ENCODE peak calls at places on chromosomes 1 and 21, in five cellular contexts. E, T, H, F and V are unnamed samples. For H3K27me3, the result is how much of the 10 kb centered on the place peaks cover.

GRCh38 chr1:245448858-245449534 is 294.2 kb downstream of the KIF26B start:
- DNase-seq in F (no peak), T (peak), H (no peak), E (no peak), V (no peak)

GRCh38 chr1:5480906-5481305 is 511.3 kb downstream of the NPHP4 start:
- DNase-seq in E (no peak), H (no peak), T (no peak), F (no peak), V (no peak)

GRCh38 chr1:155091071-155092051 is 12.7 kb downstream of the EFNA3 start:
- DNase-seq in H (peak), F (peak), T (peak), E (peak), V (peak)

GRCh38 chr1:147494998-147495580 is 46.2 kb upstream of the BCL9 start:
- DNase-seq in F (peak), H (peak), E (peak), T (peak), V (peak)

GRCh38 chr1:31861346-31861745 is 45.5 kb upstream of the SPOCD1 start:
- DNase-seq in H (no peak), T (no peak), F (no peak), E (no peak), V (no peak)

GRCh38 chr21:42230636-42231035 is 11.7 kb downstream of the ABCG1 start:
- DNase-seq in H (no peak), T (no peak), E (no peak), F (no peak), V (no peak)

GRCh38 chr1:203607169-203607873 is 19.3 kb upstream of the ATP2B4 start:
- DNase-seq in H (peak), F (no peak), T (peak), E (peak), V (peak)

GRCh38 chr1:12075195-12076114 is 12.4 kb downstream of the TNFRSF8 start:
- DNase-seq in T (peak), E (peak), H (peak), F (no peak), V (no peak)

GRCh38 chr1:87000460-87000859 is 86.0 kb downstream of the HS2ST1 start:
- DNase-seq in T (no peak), F (no peak), H (no peak), E (no peak), V (no peak)

GRCh38 chr1:154405762-154406571 is 824 bp downstream of the IL6R start:
- DNase-seq in T (peak), F (peak), H (peak), E (peak), V (peak)

GRCh38 chr1:228015276-228016180 is 8.7 kb downstream of the WNT3A start:
- DNase-seq in E (no peak), F (no peak), H (no peak), T (peak), V (no peak)

GRCh38 chr1:208420021-208420420 is 175.8 kb upstream of the PLXNA2 start:
- DNase-seq in T (no peak), H (no peak), F (no peak), E (no peak), V (no peak)

GRCh38 chr1:112954945-112955677 is 885 bp downstream of the SLC16A1 start:
- DNase-seq in F (peak), E (peak), T (peak), H (peak), V (peak)

GRCh38 chr1:171913385-171913784 is 72.1 kb downstream of the DNM3 start:
- DNase-seq in F (no peak), T (peak), E (peak), H (peak), V (no peak)

GRCh38 chr21:33588485-33589335 is at the start of gene DONSON:
- DNase-seq in T (peak), F (peak), E (peak), H (peak), V (peak)

GRCh38 chr1:161511018-161511755 is 5.9 kb downstream of the FCGR2A start:
- DNase-seq in T (no peak), H (no peak), F (no peak), E (no peak), V (no peak)

GRCh38 chr1:50977575-50978143 is 7.6 kb downstream of the CDKN2C start:
- DNase-seq in F (peak), H (peak), T (peak), E (peak), V (no peak)

GRCh38 chr1:227948493-227949260 is 945 bp upstream of the WNT9A start:
- DNase-seq in H (no peak), F (peak), E (no peak), T (peak), V (no peak)

GRCh38 chr1:60265560-60266535 is 192.3 kb upstream of the C1orf87 start:
- DNase-seq in E (no peak), H (no peak), T (peak), F (no peak), V (no peak)

GRCh38 chr1:164602142-164602429 is 43.1 kb downstream of the PBX1 start:
- DNase-seq in T (peak), E (no peak), F (no peak), H (no peak), V (no peak)

GRCh38 chr1:17791055-17791390 is 35.9 kb downstream of the ACTL8 start:
- DNase-seq in H (no peak), F (no peak), T (no peak), E (no peak), V (no peak)

GRCh38 chr1:118335372-118335771 is 150.3 kb upstream of the SPAG17 start:
- DNase-seq in F (no peak), T (peak), E (no peak), H (no peak), V (no peak)

GRCh38 chr1:201123866-201124265 is 3.1 kb downstream of the ASCL5 start:
- DNase-seq in E (no peak), F (no peak), H (no peak), T (no peak), V (no peak)

GRCh38 chr1:184768467-184768866 is 13.8 kb upstream of the EDEM3 start:
- DNase-seq in H (no peak), T (no peak), E (no peak), F (no peak), V (no peak)

GRCh38 chr1:86461482-86461881 is 7.2 kb upstream of the CLCA1 start:
- DNase-seq in T (no peak), H (no peak), E (no peak), F (no peak), V (no peak)

GRCh38 chr1:102699524-102699923 is 408.8 kb downstream of the COL11A1 start:
- DNase-seq in T (no peak), H (no peak), E (no peak), F (no peak), V (no peak)

GRCh38 chr1:20837554-20838192 is 50.6 kb upstream of the HP1BP3 start:
- DNase-seq in T (no peak), E (no peak), F (no peak), H (no peak), V (no peak)

GRCh38 chr1:240001177-240001740 is 90.4 kb upstream of the FMN2 start:
- DNase-seq in F (no peak), E (no peak), H (no peak), T (no peak), V (no peak)
- H3K27me3 ChIP-seq in F (half or more), E (under half), H (under half), T (under half), V (under half)

GRCh38 chr1:76868916-76869315 is 1.6 kb downstream of the ST6GALNAC5 start:
- DNase-seq in T (peak), E (peak), F (no peak), H (no peak), V (no peak)
- H3K27me3 ChIP-seq in T (under half), E (under half), F (under half), H (under half), V (under half)

DNA sequence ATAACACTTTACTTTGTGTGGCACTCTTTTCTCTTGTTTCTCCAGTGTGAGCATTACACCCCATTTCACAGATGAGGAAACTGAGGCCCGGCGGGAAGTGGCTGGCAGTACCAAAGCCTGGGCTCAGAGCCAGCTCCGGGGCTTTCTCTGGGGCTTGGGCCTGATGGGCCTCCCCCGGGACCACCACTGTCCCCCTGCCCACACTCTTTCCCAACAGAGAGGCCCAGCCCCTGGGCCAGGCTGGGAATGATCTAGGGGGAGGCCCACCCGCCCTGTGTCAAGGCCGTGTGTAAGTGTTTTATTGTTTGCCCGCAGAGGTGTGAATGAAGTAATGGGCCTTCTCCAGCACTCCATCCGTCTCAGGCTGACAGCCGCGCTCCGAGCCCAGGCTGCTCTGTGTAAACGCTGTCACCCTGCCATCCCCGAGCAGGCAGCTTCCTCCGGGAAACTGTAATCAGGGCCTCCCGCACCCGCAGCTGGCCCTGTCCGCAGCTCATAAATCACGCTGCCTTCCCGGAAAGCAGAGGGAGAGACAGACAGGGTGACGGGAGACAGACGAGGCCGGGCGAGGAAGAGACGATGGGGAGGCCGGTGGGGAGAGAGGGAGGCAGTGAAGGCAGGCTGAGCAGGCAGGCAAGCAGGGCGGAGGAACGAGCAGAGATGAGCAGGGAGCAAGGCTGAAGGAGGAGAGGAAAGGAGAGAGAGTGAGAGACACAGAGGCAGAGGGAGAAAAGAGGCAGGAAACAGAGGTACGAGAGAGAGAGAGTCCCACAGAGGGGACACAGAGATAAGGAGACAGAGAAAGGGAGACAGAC is 109.7 kb upstream of the ZBTB40 start:
- DNase-seq in E (no peak), F (peak), T (peak), H (no peak), V (no peak)
- H3K27me3 ChIP-seq in E (under half), F (half or more), T (half or more), H (under half), V (under half)

DNA sequence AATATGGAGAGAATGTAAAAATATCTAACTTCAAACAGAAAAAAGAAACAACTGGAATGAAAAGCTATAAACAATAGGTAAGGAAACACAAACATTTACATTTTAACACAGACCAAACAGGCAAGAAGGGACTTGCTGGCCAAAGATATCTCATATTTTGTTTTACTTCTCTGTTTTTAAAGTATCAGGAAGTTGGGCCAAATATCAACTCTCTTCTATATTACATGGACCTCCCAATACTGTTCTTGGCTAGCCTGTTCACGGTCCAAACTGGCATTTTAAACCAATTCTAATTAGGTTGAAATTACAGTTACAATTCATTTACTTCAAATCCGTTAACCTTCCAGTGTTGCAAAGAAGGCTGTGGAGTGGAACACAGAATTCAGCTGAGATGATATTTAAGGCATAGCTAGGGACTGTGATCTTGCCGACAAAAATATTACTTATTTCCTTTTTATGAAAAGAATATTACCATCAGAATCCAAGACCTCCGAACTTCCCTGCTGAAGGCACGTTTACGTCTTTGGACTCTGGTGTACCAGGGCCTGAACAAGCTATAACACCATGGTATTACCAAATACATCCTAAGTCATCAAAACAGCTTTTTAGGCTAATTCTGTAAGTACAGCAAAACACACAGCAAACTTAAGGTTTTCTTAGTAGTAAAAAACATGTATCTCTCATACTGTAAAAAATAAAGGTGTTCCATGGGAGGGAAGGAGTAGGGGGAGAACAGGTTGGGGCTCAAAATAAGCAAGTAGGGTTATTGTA is 165.4 kb downstream of the RUNX1 start:
- DNase-seq in T (no peak), E (no peak), F (no peak), H (no peak), V (no peak)
- H3K27me3 ChIP-seq in T (under half), E (under half), F (under half), H (under half), V (under half)

DNA sequence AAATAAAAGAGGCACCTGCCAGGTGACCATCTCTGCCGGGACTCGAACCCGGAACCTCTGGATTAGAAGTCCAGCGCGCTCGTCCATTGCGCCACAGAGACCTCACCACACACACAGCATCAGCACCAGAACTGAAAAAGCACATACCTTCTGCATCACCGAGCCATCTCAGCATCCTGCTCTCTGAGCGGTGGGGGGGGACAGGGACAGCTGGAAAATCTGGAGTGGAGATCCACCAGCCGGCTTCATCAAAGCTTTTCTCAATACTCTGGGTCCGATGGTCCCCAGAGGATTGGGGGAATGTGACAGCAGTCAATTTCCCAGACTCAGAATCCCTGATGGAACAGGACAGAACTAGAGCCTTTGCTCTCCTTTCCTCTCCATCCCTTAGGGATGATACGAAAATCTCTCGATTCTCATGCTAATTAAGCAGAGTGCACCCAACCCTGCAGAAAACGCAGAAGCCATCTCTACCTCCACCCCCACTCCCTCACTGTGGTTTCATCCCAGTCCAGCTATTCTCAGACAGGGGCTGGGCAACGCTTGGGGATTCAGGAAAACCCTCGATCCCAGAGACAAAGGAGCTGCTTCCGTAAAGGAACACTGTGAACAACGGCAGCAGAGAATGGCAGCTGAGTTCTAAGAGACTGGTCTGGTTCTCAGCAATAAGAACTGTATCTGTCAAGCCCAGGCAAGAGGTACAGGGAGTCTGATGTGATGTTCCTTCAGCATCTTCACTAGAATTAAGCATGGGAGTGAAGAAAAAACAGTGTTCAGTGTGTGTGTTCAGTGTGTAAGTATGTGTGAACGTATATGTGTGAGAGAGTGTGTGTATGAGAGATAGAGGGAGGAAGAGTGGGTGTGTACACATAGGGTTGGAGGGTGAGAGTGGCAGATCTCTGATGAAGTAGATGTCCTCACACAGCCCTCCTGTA is 29.6 kb upstream of the CADM3 start:
- DNase-seq in T (peak), E (no peak), F (no peak), H (no peak), V (no peak)
- H3K27me3 ChIP-seq in T (under half), E (under half), F (under half), H (under half), V (under half)

GRCh38 chr1:33641099-33641830 is 168.8 kb downstream of the ZSCAN20 start:
- DNase-seq in T (peak), E (no peak), F (no peak), H (no peak), V (no peak)
- H3K27me3 ChIP-seq in T (under half), E (under half), F (under half), H (under half), V (under half)

GRCh38 chr21:44349416-44349846 is 4.0 kb upstream of the TRPM2 start:
- DNase-seq in F (no peak), E (no peak), T (no peak), H (no peak), V (no peak)
- H3K27me3 ChIP-seq in F (half or more), E (under half), T (under half), H (under half), V (under half)

GRCh38 chr1:229432116-229432461 is 1.8 kb downstream of the ACTA1 start:
- DNase-seq in H (no peak), E (no peak), T (no peak), F (no peak), V (no peak)

GRCh38 chr1:229434641-229435051 is 752 bp upstream of the ACTA1 start:
- DNase-seq in H (no peak), T (no peak), F (no peak), E (no peak), V (no peak)

GRCh38 chr1:229434005-229434640 is at the start of gene ACTA1:
- DNase-seq in F (no peak), T (no peak), E (no peak), H (no peak), V (no peak)

GRCh38 chr1:229432905-229433304 is 989 bp downstream of the ACTA1 start:
- DNase-seq in E (no peak), F (no peak), H (no peak), T (no peak), V (no peak)

DNA sequence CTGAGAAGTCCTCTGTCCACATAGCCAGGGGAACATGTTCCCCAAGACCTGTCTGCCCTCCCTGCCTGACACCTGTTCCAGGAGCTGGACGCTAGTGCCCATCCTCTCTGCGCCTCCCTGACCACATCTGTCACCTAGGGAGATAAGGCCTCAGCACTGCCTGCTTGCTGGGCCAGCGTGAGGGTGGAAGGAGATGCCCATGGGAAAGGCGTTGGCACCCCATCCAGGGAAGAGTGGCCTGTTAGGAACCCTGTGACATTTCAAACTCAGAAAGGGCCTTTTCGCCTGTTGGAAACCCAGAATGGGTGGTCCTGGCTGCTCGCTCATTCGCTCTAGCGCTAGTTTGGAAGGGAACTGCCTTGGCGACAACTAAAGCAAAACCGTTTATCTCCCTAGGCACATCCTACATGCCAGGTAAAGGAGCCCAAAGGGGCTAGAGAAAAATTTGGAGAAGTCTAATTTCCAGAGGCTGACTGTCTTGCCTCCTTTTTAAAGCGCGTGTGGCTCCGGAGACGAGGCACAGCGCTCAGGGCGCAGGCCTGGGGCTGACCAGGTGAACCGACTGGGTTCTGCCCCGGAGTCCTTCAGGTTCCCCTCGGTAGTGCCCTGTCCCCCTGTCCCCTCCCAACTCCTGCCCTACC is 410 bp downstream of the ACTA1 start:
- DNase-seq in E (no peak), F (no peak), H (no peak), T (no peak), V (no peak)
- H3K27me3 ChIP-seq in E (under half), F (half or more), H (under half), T (half or more), V (under half)